ENCODE peak calls at places on chromosome 9, in four cellular contexts. One of them, this sample, is unnamed.

GRCh38 chr9:33101104-33101951 is 24.9 kb upstream of the SMU1 start:
- DNase-seq in HepG2: no peak
- DNase-seq in A549: peak; percentile 49
- DNase-seq in K562: no peak
- DNase-seq in this sample: no peak

GRCh38 chr9:111979561-111979960 is 82.9 kb downstream of the UGCG start:
- DNase-seq in A549: no peak
- DNase-seq in HepG2: no peak
- DNase-seq in K562: no peak
- DNase-seq in this sample: no peak

GRCh38 chr9:33450747-33451146 is 3.4 kb upstream of the AQP3 start:
- DNase-seq in A549: no peak
- DNase-seq in HepG2: no peak
- DNase-seq in K562: no peak
- DNase-seq in this sample: no peak

GRCh38 chr9:105760053-105760452 is 65.7 kb downstream of the TMEM38B start:
- DNase-seq in K562: no peak
- DNase-seq in A549: peak; percentile 1
- DNase-seq in HepG2: no peak
- DNase-seq in this sample: no peak

GRCh38 chr9:112866662-112867274 is 23.9 kb downstream of the SLC46A2 start:
- DNase-seq in K562: peak; percentile 19
- DNase-seq in HepG2: no peak
- DNase-seq in A549: peak; percentile 69
- DNase-seq in this sample: peak; percentile 56

GRCh38 chr9:113641100-113641885 is 177.8 kb downstream of the RGS3 start:
- DNase-seq in K562: no peak
- DNase-seq in A549: no peak
- DNase-seq in HepG2: no peak
- DNase-seq in this sample: no peak

GRCh38 chr9:133676450-133676849 is 40.3 kb downstream of the DBH start:
- DNase-seq in K562: no peak
- DNase-seq in A549: no peak
- DNase-seq in HepG2: no peak
- DNase-seq in this sample: no peak

GRCh38 chr9:5899292-5899691 is 8.6 kb downstream of the MLANA start:
- DNase-seq in K562: no peak
- DNase-seq in A549: peak; percentile 36
- DNase-seq in HepG2: no peak
- DNase-seq in this sample: no peak

GRCh38 chr9:72894342-72894741 is 58.5 kb downstream of the ALDH1A1 start:
- DNase-seq in HepG2: no peak
- DNase-seq in A549: no peak
- DNase-seq in K562: no peak
- DNase-seq in this sample: no peak

GRCh38 chr9:1878817-1879216 is 136.3 kb upstream of the SMARCA2 start:
- DNase-seq in K562: no peak
- DNase-seq in HepG2: no peak
- DNase-seq in A549: no peak
- DNase-seq in this sample: no peak

GRCh38 chr9:1877951-1878350 is 137.2 kb upstream of the SMARCA2 start:
- DNase-seq in HepG2: no peak
- DNase-seq in A549: no peak
- DNase-seq in K562: no peak
- DNase-seq in this sample: no peak

GRCh38 chr9:1881708-1882351 is 133.3 kb upstream of the SMARCA2 start:
- DNase-seq in K562: no peak
- DNase-seq in HepG2: no peak
- DNase-seq in A549: no peak
- DNase-seq in this sample: no peak

GRCh38 chr9:1879501-1879900 is 135.6 kb upstream of the SMARCA2 start:
- DNase-seq in HepG2: no peak
- DNase-seq in K562: no peak
- DNase-seq in A549: no peak
- DNase-seq in this sample: no peak

DNA sequence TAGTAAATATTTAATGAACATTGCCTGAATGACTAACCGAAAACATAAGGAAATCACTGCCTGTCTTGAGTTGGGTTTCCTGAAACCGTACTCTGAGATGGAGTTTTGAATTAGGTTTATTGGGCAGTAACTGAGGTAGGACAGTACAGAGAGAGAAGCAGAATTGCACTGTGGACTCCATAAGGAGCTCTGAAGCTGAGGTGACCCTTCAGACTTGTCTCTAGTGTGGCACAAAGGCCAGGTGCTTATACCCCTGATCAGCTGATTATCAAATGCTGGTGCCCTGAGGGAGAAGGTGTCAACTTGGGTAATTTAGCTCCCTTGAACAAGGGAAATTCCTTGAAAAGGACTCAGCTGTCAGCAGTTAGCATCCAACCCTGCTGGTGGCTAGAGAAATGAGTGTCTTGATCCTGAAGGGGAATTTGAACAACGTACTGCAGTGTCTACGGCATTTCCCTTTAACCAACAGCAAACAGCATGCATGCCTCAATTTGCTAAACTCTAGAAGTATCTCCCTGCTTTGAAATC is 135.0 kb upstream of the SMARCA2 start:
- DNase-seq in K562: no peak
- DNase-seq in HepG2: no peak
- DNase-seq in A549: no peak
- DNase-seq in this sample: no peak
- TF ChIP-seq RAD21 in K562: no peak
- TF ChIP-seq RAD21 in HepG2: no peak
- TF ChIP-seq RAD21 in A549: no peak
- TF ChIP-seq RAD21 in this sample: no peak

DNA sequence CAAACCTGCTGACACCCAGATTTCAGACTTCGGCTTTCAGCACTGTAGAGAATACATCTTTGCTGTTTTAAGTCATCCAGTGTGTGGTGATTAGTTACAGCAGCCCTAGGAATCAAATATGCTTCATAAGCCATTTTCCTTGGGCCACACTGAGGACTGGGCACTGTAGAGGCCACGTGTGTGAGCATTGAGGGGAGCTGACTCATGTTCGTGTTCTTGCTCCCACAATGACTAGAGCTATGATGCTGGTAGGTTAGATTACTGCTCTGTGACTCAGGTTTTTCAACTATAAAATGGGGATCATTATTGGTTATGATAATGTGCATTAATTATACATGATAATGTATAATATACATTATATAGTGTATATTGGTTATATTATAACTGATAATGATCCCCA is 96.5 kb upstream of the PALM2AKAP2 start:
- DNase-seq in A549: no peak
- DNase-seq in HepG2: no peak
- DNase-seq in K562: no peak
- DNase-seq in this sample: no peak
- TF ChIP-seq JUN in A549: no peak
- TF ChIP-seq JUN in HepG2: no peak
- TF ChIP-seq JUN in K562: no peak
- TF ChIP-seq JUN in this sample: no peak

GRCh38 chr9:127138444-127138843 is 16.0 kb upstream of the ANGPTL2 start:
- DNase-seq in K562: no peak
- DNase-seq in HepG2: no peak
- DNase-seq in A549: no peak
- DNase-seq in this sample: no peak

GRCh38 chr9:127136880-127137639 is 14.6 kb upstream of the ANGPTL2 start:
- DNase-seq in K562: no peak
- DNase-seq in A549: no peak
- DNase-seq in HepG2: no peak
- DNase-seq in this sample: no peak

GRCh38 chr9:127135056-127135745 is 12.8 kb upstream of the ANGPTL2 start:
- DNase-seq in K562: no peak
- DNase-seq in A549: no peak
- DNase-seq in HepG2: no peak
- DNase-seq in this sample: no peak

GRCh38 chr9:127137640-127138360 is 15.4 kb upstream of the ANGPTL2 start:
- DNase-seq in HepG2: no peak
- DNase-seq in A549: no peak
- DNase-seq in K562: no peak
- DNase-seq in this sample: no peak

GRCh38 chr9:127136081-127136879 is 13.8 kb upstream of the ANGPTL2 start:
- DNase-seq in K562: no peak
- DNase-seq in A549: no peak
- DNase-seq in HepG2: no peak
- DNase-seq in this sample: no peak
- TF ChIP-seq RAD21 in K562: no peak
- TF ChIP-seq RAD21 in A549: no peak
- TF ChIP-seq RAD21 in HepG2: no peak
- TF ChIP-seq RAD21 in this sample: no peak

GRCh38 chr9:121774715-121775613 is 123.5 kb downstream of the DAB2IP start:
- DNase-seq in A549: no peak
- DNase-seq in K562: no peak
- DNase-seq in HepG2: no peak
- DNase-seq in this sample: no peak
- TF ChIP-seq JUN in A549: no peak
- TF ChIP-seq JUN in K562: no peak
- TF ChIP-seq JUN in HepG2: no peak
- TF ChIP-seq JUN in this sample: no peak

GRCh38 chr9:107751522-107752235 is 262.1 kb upstream of the KLF4 start:
- DNase-seq in HepG2: peak; percentile 72
- DNase-seq in K562: no peak
- DNase-seq in A549: peak; percentile 77
- DNase-seq in this sample: no peak

GRCh38 chr9:107750741-107751521 is 261.4 kb upstream of the KLF4 start:
- DNase-seq in A549: peak; percentile 85
- DNase-seq in K562: no peak
- DNase-seq in HepG2: peak; percentile 13
- DNase-seq in this sample: no peak

GRCh38 chr9:107744873-107745272 is 255.3 kb upstream of the KLF4 start:
- DNase-seq in HepG2: no peak
- DNase-seq in A549: no peak
- DNase-seq in K562: no peak
- DNase-seq in this sample: no peak

GRCh38 chr9:107755267-107755666 is 265.7 kb upstream of the KLF4 start:
- DNase-seq in A549: peak; percentile 76
- DNase-seq in HepG2: no peak
- DNase-seq in K562: no peak
- DNase-seq in this sample: no peak

DNA sequence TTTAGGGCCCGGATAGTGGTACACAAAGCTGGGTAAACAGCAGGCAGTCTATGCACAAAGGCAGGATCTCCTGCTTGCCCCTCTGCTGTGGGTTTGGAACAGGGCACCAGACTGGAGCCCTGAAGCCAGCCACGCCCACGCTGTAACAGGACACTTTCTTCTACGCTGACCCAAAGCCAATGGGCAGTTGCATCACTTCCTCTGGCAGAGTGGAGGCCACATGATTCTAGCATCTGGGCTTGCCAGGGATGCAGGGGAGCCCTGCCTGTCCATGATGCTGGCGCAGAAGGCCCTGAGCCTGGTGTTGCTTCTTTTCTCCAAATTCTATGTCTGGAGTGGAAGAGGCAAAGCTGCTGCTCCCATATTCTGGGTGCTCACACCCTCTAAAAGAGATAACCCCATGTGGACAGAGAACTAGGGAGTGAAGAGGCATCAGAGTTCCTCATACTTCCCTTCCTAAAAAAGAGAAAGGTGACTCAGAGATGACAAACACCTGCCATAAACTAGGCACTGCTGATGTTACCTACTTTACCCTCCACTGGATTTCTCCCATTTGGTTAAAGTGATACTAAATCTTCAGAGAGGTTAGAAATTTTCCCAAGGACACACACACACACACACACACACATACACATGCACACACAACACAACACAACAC is 260.3 kb upstream of the KLF4 start:
- DNase-seq in A549: peak; percentile 80
- DNase-seq in K562: peak; percentile 29
- DNase-seq in HepG2: peak; percentile 5
- DNase-seq in this sample: peak; percentile 53
- TF ChIP-seq RAD21 in A549: no peak
- TF ChIP-seq RAD21 in K562: no peak
- TF ChIP-seq RAD21 in HepG2: no peak
- TF ChIP-seq RAD21 in this sample: no peak

GRCh38 chr9:86075132-86075807 is 24.1 kb downstream of the GOLM1 start:
- DNase-seq in HepG2: no peak
- DNase-seq in A549: no peak
- DNase-seq in K562: no peak
- DNase-seq in this sample: no peak
- TF ChIP-seq JUN in HepG2: no peak
- TF ChIP-seq JUN in A549: no peak
- TF ChIP-seq JUN in K562: no peak
- TF ChIP-seq JUN in this sample: no peak

GRCh38 chr9:88527626-88528025 is 7.4 kb upstream of the NXNL2 start:
- DNase-seq in HepG2: no peak
- DNase-seq in A549: no peak
- DNase-seq in K562: no peak
- DNase-seq in this sample: no peak

GRCh38 chr9:88524911-88525310 is 10.1 kb upstream of the NXNL2 start:
- DNase-seq in K562: no peak
- DNase-seq in A549: no peak
- DNase-seq in HepG2: no peak
- DNase-seq in this sample: no peak

GRCh38 chr9:88522360-88522759 is 12.6 kb upstream of the NXNL2 start:
- DNase-seq in A549: no peak
- DNase-seq in HepG2: no peak
- DNase-seq in K562: no peak
- DNase-seq in this sample: no peak

GRCh38 chr9:88521308-88521707 is 13.7 kb upstream of the NXNL2 start:
- DNase-seq in HepG2: no peak
- DNase-seq in A549: no peak
- DNase-seq in K562: no peak
- DNase-seq in this sample: no peak

DNA sequence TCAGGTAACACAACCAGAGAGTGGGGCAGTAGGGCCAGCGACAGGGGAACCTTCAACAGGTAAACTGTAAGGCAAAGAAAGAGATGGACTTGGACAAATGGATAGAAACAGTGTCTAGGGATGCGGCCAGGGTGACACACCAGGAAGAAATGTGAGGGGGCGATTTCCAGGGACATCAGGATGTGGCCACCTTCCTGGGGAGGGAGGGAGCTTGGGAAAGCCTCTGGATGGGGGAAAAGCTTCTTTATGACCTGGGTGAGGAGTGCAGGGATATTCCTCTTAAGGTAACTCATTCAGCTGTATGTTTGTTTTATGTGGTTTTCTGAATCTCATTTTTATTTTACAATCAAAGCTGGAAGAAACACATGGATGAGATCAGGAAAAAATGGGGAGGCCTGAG is 11.9 kb upstream of the NXNL2 start:
- DNase-seq in K562: no peak
- DNase-seq in HepG2: no peak
- DNase-seq in A549: no peak
- DNase-seq in this sample: no peak
- TF ChIP-seq RAD21 in K562: no peak
- TF ChIP-seq RAD21 in HepG2: no peak
- TF ChIP-seq RAD21 in A549: no peak
- TF ChIP-seq RAD21 in this sample: no peak

GRCh38 chr9:4096121-4096520 is 203.7 kb downstream of the GLIS3 start:
- DNase-seq in HepG2: no peak
- DNase-seq in A549: no peak
- DNase-seq in K562: no peak
- DNase-seq in this sample: no peak

GRCh38 chr9:4097991-4098390 is 201.9 kb downstream of the GLIS3 start:
- DNase-seq in A549: no peak
- DNase-seq in K562: no peak
- DNase-seq in HepG2: no peak
- DNase-seq in this sample: no peak

GRCh38 chr9:4099961-4100360 is 199.9 kb downstream of the GLIS3 start:
- DNase-seq in A549: no peak
- DNase-seq in HepG2: no peak
- DNase-seq in K562: no peak
- DNase-seq in this sample: no peak

GRCh38 chr9:4092793-4093709 is 206.8 kb downstream of the GLIS3 start:
- DNase-seq in K562: no peak
- DNase-seq in A549: no peak
- DNase-seq in HepG2: no peak
- DNase-seq in this sample: no peak

GRCh38 chr9:4097490-4097889 is 202.4 kb downstream of the GLIS3 start:
- DNase-seq in K562: no peak
- DNase-seq in A549: no peak
- DNase-seq in HepG2: no peak
- DNase-seq in this sample: no peak
- TF ChIP-seq JUN in K562: no peak
- TF ChIP-seq JUN in A549: no peak
- TF ChIP-seq JUN in HepG2: no peak
- TF ChIP-seq JUN in this sample: no peak

This sample was measured in H1.